ENCODE peak calls at places on chromosomes 4 and X, in five cellular contexts. One of them, this sample, is unnamed.

GRCh38 chrX:148049441-148049840 is 68.3 kb downstream of the FMR1NB start:
- DNase-seq in suprapubic skin: no peak
- DNase-seq in transverse colon: no peak
- DNase-seq in tibial nerve: no peak
- DNase-seq in A549: peak; percentile 24
- DNase-seq in this sample: no peak

GRCh38 chrX:41912922-41913321 is 10.4 kb downstream of the CASK start:
- DNase-seq in transverse colon: no peak
- DNase-seq in suprapubic skin: no peak
- DNase-seq in A549: peak; percentile 24
- DNase-seq in tibial nerve: no peak
- DNase-seq in this sample: no peak

GRCh38 chr4:19729873-19730735 is 521.6 kb upstream of the SLIT2 start:
- DNase-seq in tibial nerve: no peak
- DNase-seq in A549: no peak
- DNase-seq in transverse colon: no peak
- DNase-seq in suprapubic skin: no peak
- DNase-seq in this sample: no peak

GRCh38 chrX:35104626-35105025 is 162.0 kb downstream of the FAM47B start:
- DNase-seq in tibial nerve: no peak
- DNase-seq in transverse colon: no peak
- DNase-seq in suprapubic skin: no peak
- DNase-seq in A549: no peak
- DNase-seq in this sample: no peak

GRCh38 chr4:27518876-27519275 is 658.2 kb downstream of the STIM2 start:
- DNase-seq in A549: no peak
- DNase-seq in suprapubic skin: no peak
- DNase-seq in transverse colon: no peak
- DNase-seq in tibial nerve: no peak
- DNase-seq in this sample: no peak

GRCh38 chr4:94274912-94275311 is 67.2 kb downstream of the SMARCAD1 start:
- DNase-seq in transverse colon: no peak
- DNase-seq in suprapubic skin: no peak
- DNase-seq in A549: no peak
- DNase-seq in tibial nerve: no peak
- DNase-seq in this sample: no peak

GRCh38 chrX:129781134-129782014 is 1.6 kb downstream of the SASH3 start:
- DNase-seq in A549: no peak
- DNase-seq in tibial nerve: no peak
- DNase-seq in transverse colon: peak; percentile 67
- DNase-seq in suprapubic skin: no peak
- DNase-seq in this sample: peak; percentile 32

GRCh38 chr4:81807927-81808672 is 336.4 kb upstream of the RASGEF1B start:
- DNase-seq in A549: no peak
- DNase-seq in suprapubic skin: no peak
- DNase-seq in tibial nerve: no peak
- DNase-seq in transverse colon: no peak
- DNase-seq in this sample: no peak

GRCh38 chr4:88846232-88846790 is 148.7 kb upstream of the NAP1L5 start:
- DNase-seq in suprapubic skin: no peak
- DNase-seq in transverse colon: no peak
- DNase-seq in tibial nerve: no peak
- DNase-seq in A549: peak; percentile 59
- DNase-seq in this sample: no peak

GRCh38 chr4:177001271-177002175 is 208.8 kb upstream of the VEGFC start:
- DNase-seq in A549: peak; percentile 46
- DNase-seq in transverse colon: no peak
- DNase-seq in suprapubic skin: no peak
- DNase-seq in tibial nerve: no peak
- DNase-seq in this sample: no peak

GRCh38 chrX:24498975-24499374 is 33.9 kb downstream of the PDK3 start:
- DNase-seq in A549: peak; percentile 24
- DNase-seq in suprapubic skin: no peak
- DNase-seq in transverse colon: no peak
- DNase-seq in tibial nerve: no peak
- DNase-seq in this sample: no peak

GRCh38 chr4:80115368-80116181 is 42.5 kb upstream of the ANTXR2 start:
- DNase-seq in tibial nerve: no peak
- DNase-seq in A549: no peak
- DNase-seq in transverse colon: no peak
- DNase-seq in suprapubic skin: no peak
- DNase-seq in this sample: no peak

GRCh38 chr4:112589207-112589606 is 47.5 kb downstream of the ZGRF1 start:
- DNase-seq in suprapubic skin: no peak
- DNase-seq in A549: peak; percentile 19
- DNase-seq in tibial nerve: no peak
- DNase-seq in transverse colon: no peak
- DNase-seq in this sample: no peak

GRCh38 chrX:118530537-118530936 is 34.9 kb downstream of the DOCK11 start:
- DNase-seq in suprapubic skin: no peak
- DNase-seq in transverse colon: no peak
- DNase-seq in A549: no peak
- DNase-seq in tibial nerve: no peak
- DNase-seq in this sample: no peak

GRCh38 chr4:152165146-152165545 is 370.7 kb downstream of the FBXW7 start:
- DNase-seq in tibial nerve: no peak
- DNase-seq in transverse colon: no peak
- DNase-seq in suprapubic skin: no peak
- DNase-seq in A549: peak; percentile 4
- DNase-seq in this sample: no peak

GRCh38 chr4:123564758-123565346 is 168.3 kb downstream of the SPRY1 start:
- DNase-seq in A549: peak; percentile 81
- DNase-seq in suprapubic skin: no peak
- DNase-seq in transverse colon: peak; percentile 66
- DNase-seq in tibial nerve: peak; percentile 41
- DNase-seq in this sample: peak; percentile 15

GRCh38 chr4:155207534-155208257 is 740 bp upstream of the NPY2R start:
- DNase-seq in A549: peak; percentile 65
- DNase-seq in suprapubic skin: no peak
- DNase-seq in transverse colon: peak; percentile 7
- DNase-seq in tibial nerve: no peak
- DNase-seq in this sample: no peak

GRCh38 chrX:94600077-94600476 is 926.1 kb downstream of the FAM133A start:
- DNase-seq in suprapubic skin: no peak
- DNase-seq in A549: peak; percentile 38
- DNase-seq in tibial nerve: no peak
- DNase-seq in transverse colon: no peak
- DNase-seq in this sample: no peak

GRCh38 chr4:38728651-38729141 is 54.1 kb downstream of the TLR10 start:
- DNase-seq in A549: peak; percentile 80
- DNase-seq in suprapubic skin: no peak
- DNase-seq in tibial nerve: no peak
- DNase-seq in transverse colon: peak; percentile 85
- DNase-seq in this sample: no peak

GRCh38 chr4:151418856-151419255 is 9.9 kb downstream of the FHIP1A start:
- DNase-seq in transverse colon: no peak
- DNase-seq in A549: no peak
- DNase-seq in suprapubic skin: no peak
- DNase-seq in tibial nerve: no peak
- DNase-seq in this sample: no peak

GRCh38 chr4:13821522-13821921 is 194.0 kb upstream of the BOD1L1 start:
- DNase-seq in tibial nerve: no peak
- DNase-seq in A549: peak; percentile 5
- DNase-seq in suprapubic skin: no peak
- DNase-seq in transverse colon: no peak
- DNase-seq in this sample: no peak

GRCh38 chrX:41732260-41732659 is 8.3 kb downstream of the GPR82 start:
- DNase-seq in tibial nerve: no peak
- DNase-seq in transverse colon: no peak
- DNase-seq in A549: no peak
- DNase-seq in suprapubic skin: no peak
- DNase-seq in this sample: no peak

GRCh38 chrX:151896734-151897474 is 15.8 kb upstream of the MAGEA4 start:
- DNase-seq in tibial nerve: no peak
- DNase-seq in transverse colon: no peak
- DNase-seq in A549: peak; percentile 17
- DNase-seq in suprapubic skin: no peak
- DNase-seq in this sample: no peak

GRCh38 chr4:188839704-188840103 is 700.5 kb downstream of the TRIML1 start:
- DNase-seq in suprapubic skin: no peak
- DNase-seq in tibial nerve: no peak
- DNase-seq in transverse colon: no peak
- DNase-seq in A549: no peak
- DNase-seq in this sample: no peak

GRCh38 chr4:1183985-1184773 is 11.8 kb upstream of the SPON2 start:
- DNase-seq in suprapubic skin: no peak
- DNase-seq in transverse colon: no peak
- DNase-seq in tibial nerve: no peak
- DNase-seq in A549: no peak
- DNase-seq in this sample: no peak

GRCh38 chr4:69497081-69497480 is 1.4 kb upstream of the UGT2B4 start:
- DNase-seq in A549: no peak
- DNase-seq in transverse colon: no peak
- DNase-seq in tibial nerve: no peak
- DNase-seq in suprapubic skin: no peak
- DNase-seq in this sample: no peak

GRCh38 chr4:159169414-159169813 is 66.5 kb downstream of the RAPGEF2 start:
- DNase-seq in transverse colon: no peak
- DNase-seq in suprapubic skin: no peak
- DNase-seq in A549: no peak
- DNase-seq in tibial nerve: no peak
- DNase-seq in this sample: no peak

GRCh38 chr4:156970501-156971167 is 965 bp downstream of the PDGFC start:
- DNase-seq in A549: peak; percentile 53
- DNase-seq in suprapubic skin: peak; percentile 88
- DNase-seq in transverse colon: peak; percentile 61
- DNase-seq in tibial nerve: peak; percentile 46
- DNase-seq in this sample: peak; percentile 37

GRCh38 chr4:56728512-56728911 is 47.4 kb upstream of the HOPX start:
- DNase-seq in A549: peak; percentile 11
- DNase-seq in suprapubic skin: no peak
- DNase-seq in transverse colon: peak; percentile 91
- DNase-seq in tibial nerve: peak; percentile 70
- DNase-seq in this sample: peak; percentile 59

GRCh38 chr4:101019941-101020401 is 327.4 kb downstream of the PPP3CA start:
- DNase-seq in A549: peak; percentile 11
- DNase-seq in transverse colon: no peak
- DNase-seq in tibial nerve: no peak
- DNase-seq in suprapubic skin: no peak
- DNase-seq in this sample: no peak

GRCh38 chrX:10015711-10016515 is 48.8 kb downstream of the CLDN34 start:
- DNase-seq in A549: peak; percentile 40
- DNase-seq in tibial nerve: no peak
- DNase-seq in suprapubic skin: peak; percentile 77
- DNase-seq in transverse colon: no peak
- DNase-seq in this sample: no peak
- TF ChIP-seq POLR2A in A549: no peak
- TF ChIP-seq POLR2A in tibial nerve: no peak
- TF ChIP-seq POLR2A in suprapubic skin: no peak
- TF ChIP-seq POLR2A in transverse colon: no peak
- TF ChIP-seq POLR2A in this sample: no peak

DNA sequence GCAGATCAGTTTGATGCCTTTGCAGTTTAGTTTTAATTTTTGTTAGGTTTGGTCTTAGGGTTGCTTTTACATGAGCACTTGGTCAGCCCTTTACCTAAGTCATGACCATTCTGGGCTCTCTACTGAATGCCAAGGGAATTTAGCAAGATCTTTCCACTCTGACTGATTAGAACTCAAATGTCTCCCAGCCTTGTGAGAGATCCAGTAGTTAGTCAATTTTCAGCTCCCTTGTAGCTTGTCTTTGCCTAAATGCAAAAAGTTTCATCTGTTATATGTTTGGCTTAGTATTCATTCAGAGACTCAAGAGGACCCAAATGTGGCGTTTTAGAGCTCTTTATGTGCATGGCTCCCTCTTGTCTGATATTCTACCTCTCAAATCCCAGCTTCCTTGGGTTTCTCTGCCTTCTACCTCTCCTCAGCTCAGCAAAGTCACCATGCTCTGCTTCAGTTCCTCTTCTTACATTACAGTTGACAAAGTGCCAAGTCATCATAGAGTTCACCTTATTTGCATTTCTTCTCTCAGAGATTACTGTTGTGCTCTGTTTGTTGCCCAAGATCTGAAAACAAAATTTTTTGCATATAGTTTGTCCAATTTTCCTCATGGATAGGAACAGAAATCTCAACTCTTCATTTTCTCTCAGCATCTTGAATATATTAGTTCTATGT is 17.5 kb upstream of the JAKMIP1 start:
- DNase-seq in suprapubic skin: no peak
- DNase-seq in tibial nerve: no peak
- DNase-seq in A549: no peak
- DNase-seq in transverse colon: no peak
- DNase-seq in this sample: no peak
- H3K27ac ChIP-seq in suprapubic skin: no peak overlapping the region
- H3K27ac ChIP-seq in tibial nerve: no peak overlapping the region
- H3K27ac ChIP-seq in A549: no peak overlapping the region
- H3K27ac ChIP-seq in transverse colon: no peak overlapping the region
- H3K27ac ChIP-seq in this sample: no peak overlapping the region

GRCh38 chrX:154367474-154368308 is 6.7 kb downstream of the FLNA start:
- DNase-seq in A549: no peak
- DNase-seq in suprapubic skin: no peak
- DNase-seq in transverse colon: no peak
- DNase-seq in tibial nerve: no peak
- DNase-seq in this sample: no peak

GRCh38 chrX:154369453-154370299 is 4.8 kb downstream of the FLNA start:
- DNase-seq in tibial nerve: peak; percentile 61
- DNase-seq in A549: peak; percentile 93
- DNase-seq in suprapubic skin: peak; percentile 86
- DNase-seq in transverse colon: peak; percentile 64
- DNase-seq in this sample: peak; percentile 32

GRCh38 chrX:154370300-154370881 is 4.0 kb downstream of the FLNA start:
- DNase-seq in suprapubic skin: no peak
- DNase-seq in A549: no peak
- DNase-seq in transverse colon: no peak
- DNase-seq in tibial nerve: no peak
- DNase-seq in this sample: no peak

GRCh38 chrX:154366666-154367055 is 7.8 kb downstream of the FLNA start:
- DNase-seq in tibial nerve: no peak
- DNase-seq in A549: no peak
- DNase-seq in transverse colon: no peak
- DNase-seq in suprapubic skin: no peak
- DNase-seq in this sample: no peak

GRCh38 chrX:154368630-154369452 is 5.6 kb downstream of the FLNA start:
- DNase-seq in suprapubic skin: peak; percentile 90
- DNase-seq in transverse colon: peak; percentile 75
- DNase-seq in A549: peak; percentile 87
- DNase-seq in tibial nerve: peak; percentile 69
- DNase-seq in this sample: peak; percentile 68
- TF ChIP-seq POLR2A in suprapubic skin: no peak
- TF ChIP-seq POLR2A in transverse colon: no peak
- TF ChIP-seq POLR2A in A549: peak; percentile 11
- TF ChIP-seq POLR2A in tibial nerve: no peak
- TF ChIP-seq POLR2A in this sample: no peak

GRCh38 chr4:6671648-6672047 is 22.0 kb upstream of the S100P start:
- DNase-seq in A549: no peak
- DNase-seq in suprapubic skin: no peak
- DNase-seq in transverse colon: no peak
- DNase-seq in tibial nerve: no peak
- DNase-seq in this sample: no peak

GRCh38 chr4:6674500-6675149 is 19.1 kb upstream of the S100P start:
- DNase-seq in suprapubic skin: peak; percentile 43
- DNase-seq in transverse colon: peak; percentile 64
- DNase-seq in A549: peak; percentile 66
- DNase-seq in tibial nerve: no peak
- DNase-seq in this sample: no peak

GRCh38 chr4:6676722-6677558 is 16.7 kb upstream of the S100P start:
- DNase-seq in A549: no peak
- DNase-seq in tibial nerve: no peak
- DNase-seq in transverse colon: no peak
- DNase-seq in suprapubic skin: no peak
- DNase-seq in this sample: no peak

GRCh38 chr4:6672131-6672530 is 21.5 kb upstream of the S100P start:
- DNase-seq in tibial nerve: no peak
- DNase-seq in suprapubic skin: no peak
- DNase-seq in transverse colon: no peak
- DNase-seq in A549: no peak
- DNase-seq in this sample: no peak

GRCh38 chr4:6673660-6674499 is 19.8 kb upstream of the S100P start:
- DNase-seq in A549: peak; percentile 96
- DNase-seq in suprapubic skin: peak; percentile 96
- DNase-seq in tibial nerve: peak; percentile 81
- DNase-seq in transverse colon: peak; percentile 95
- DNase-seq in this sample: peak; percentile 95
- H3K27ac ChIP-seq in A549: peak overlapping the region; percentile 91
- H3K27ac ChIP-seq in suprapubic skin: peak overlapping the region; percentile 90
- H3K27ac ChIP-seq in tibial nerve: peak overlapping the region; percentile 83
- H3K27ac ChIP-seq in transverse colon: peak overlapping the region; percentile 88
- H3K27ac ChIP-seq in this sample: peak overlapping the region; percentile 94

This sample was measured in gastrocnemius medialis.